ENCODE peak calls at places on chromosomes 7 and 10, in five cellular contexts. Z, X, I, A and J are unnamed samples. For H3K27me3, the result is how much of the 10 kb centered on the place peaks cover.

GRCh38 chr10:27742195-27742925 is 3.3 kb downstream of the MKX start:
- DNase-seq in X (peak), A (peak), Z (peak), I (peak), J (peak)

GRCh38 chr7:157176771-157177170 is 38.0 kb downstream of the UBE3C start:
- DNase-seq in X (no peak), Z (peak), A (no peak), I (no peak), J (no peak)

GRCh38 chr10:50554381-50554994 is 69.3 kb downstream of the SGMS1 start:
- DNase-seq in I (no peak), X (no peak), A (no peak), Z (no peak), J (no peak)

GRCh38 chr10:68601490-68602265 is 41.5 kb downstream of the TET1 start:
- DNase-seq in Z (no peak), I (no peak), A (no peak), X (no peak), J (no peak)

GRCh38 chr10:17352583-17352982 is 101.8 kb downstream of the ST8SIA6 start:
- DNase-seq in I (no peak), X (no peak), Z (no peak), A (no peak), J (no peak)

GRCh38 chr10:68139451-68140272 is 30.4 kb downstream of the MYPN start:
- DNase-seq in I (no peak), X (no peak), Z (no peak), A (no peak), J (no peak)

GRCh38 chr10:7243873-7244272 is 167.0 kb downstream of the SFMBT2 start:
- DNase-seq in X (no peak), A (no peak), Z (no peak), I (no peak), J (no peak)

GRCh38 chr7:92485267-92485892 is 7.6 kb upstream of the ERVW-1 start:
- DNase-seq in I (no peak), X (no peak), Z (peak), A (no peak), J (no peak)

GRCh38 chr7:101940830-101941229 is 123.4 kb downstream of the CUX1 start:
- DNase-seq in I (no peak), A (no peak), X (no peak), Z (no peak), J (no peak)

GRCh38 chr7:159152816-159153215 is 8.1 kb upstream of the VIPR2 start:
- DNase-seq in Z (no peak), A (no peak), X (no peak), I (no peak), J (no peak)

GRCh38 chr10:49187950-49188761 is at the start of gene TMEM273:
- DNase-seq in I (peak), A (peak), Z (peak), X (peak), J (peak)

GRCh38 chr7:21508538-21508937 is 34.3 kb upstream of the DNAH11 start:
- DNase-seq in A (no peak), X (no peak), Z (no peak), I (no peak), J (no peak)

GRCh38 chr10:923844-924523 is 7.5 kb downstream of the LARP4B start:
- DNase-seq in X (no peak), A (no peak), Z (no peak), I (no peak), J (no peak)

GRCh38 chr7:139321071-139321745 is 19.9 kb upstream of the FMC1 start:
- DNase-seq in Z (peak), X (no peak), I (no peak), A (no peak), J (no peak)

GRCh38 chr7:139825666-139826290 is 3.3 kb upstream of the TBXAS1 start:
- DNase-seq in I (no peak), A (no peak), X (no peak), Z (peak), J (no peak)

GRCh38 chr10:61620511-61620910 is 42.2 kb upstream of the CABCOCO1 start:
- DNase-seq in I (no peak), A (no peak), Z (no peak), X (no peak), J (no peak)

GRCh38 chr10:116469437-116469836 is 41.8 kb downstream of the PNLIPRP3 start:
- DNase-seq in A (no peak), I (no peak), Z (no peak), X (no peak), J (no peak)

GRCh38 chr7:79296553-79297320 is 156.7 kb downstream of the MAGI2 start:
- DNase-seq in A (no peak), X (no peak), I (no peak), Z (no peak), J (no peak)

GRCh38 chr10:44922021-44922420 is 10.9 kb downstream of the TMEM72 start:
- DNase-seq in A (no peak), X (no peak), Z (no peak), I (no peak), J (no peak)

GRCh38 chr10:123582084-123582989 is 83.8 kb upstream of the GPR26 start:
- DNase-seq in X (peak), Z (peak), A (peak), I (no peak), J (peak)

GRCh38 chr7:30285067-30285530 is 702 bp downstream of the ZNRF2 start:
- DNase-seq in A (peak), X (peak), Z (peak), I (peak), J (peak)
- H3K27ac ChIP-seq in A (peak), X (peak), Z (peak), I (peak), J (peak)

DNA sequence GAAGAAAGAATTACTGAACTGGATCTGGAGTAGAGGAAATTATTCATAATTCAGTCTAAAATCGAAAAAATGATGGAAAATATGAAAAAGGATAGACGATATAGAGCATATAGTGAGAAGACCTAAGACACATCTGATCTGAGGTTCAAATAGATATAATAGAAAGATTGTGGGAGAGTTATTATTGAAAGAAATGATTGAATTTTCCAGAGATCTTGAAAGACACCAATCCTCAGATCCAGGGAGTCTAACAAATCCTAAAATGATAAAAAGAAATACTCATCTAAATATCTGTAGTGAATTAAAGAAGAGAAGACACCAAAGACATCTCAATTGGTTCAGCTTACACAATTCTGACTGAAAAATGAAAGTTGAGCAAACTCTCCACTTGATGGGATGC is 12.9 kb downstream of the TCAF1 start:
- DNase-seq in X (no peak), Z (no peak), A (no peak), I (no peak), J (no peak)
- TF ChIP-seq CTCF in X (no peak), Z (no peak), A (no peak), I (no peak), J (no peak)

GRCh38 chr10:97179311-97179710 is 6.4 kb downstream of the SLIT1 start:
- DNase-seq in A (no peak), X (no peak), Z (no peak), I (no peak), J (no peak)
- H3K27me3 ChIP-seq in A (under half), X (under half), Z (under half), I (under half), J (under half)

GRCh38 chr7:2807846-2808772 is 36.0 kb downstream of the GNA12 start:
- DNase-seq in Z (no peak), A (no peak), X (no peak), I (peak), J (no peak)
- H3K27ac ChIP-seq in Z (no peak), A (no peak), X (no peak), I (no peak), J (no peak)

GRCh38 chr10:3046941-3047621 is 20.3 kb upstream of the PFKP start:
- DNase-seq in X (no peak), A (no peak), I (peak), Z (no peak), J (no peak)

GRCh38 chr10:3046210-3046779 is 21.1 kb upstream of the PFKP start:
- DNase-seq in A (no peak), X (no peak), I (no peak), Z (no peak), J (no peak)

GRCh38 chr10:3043512-3044368 is 23.6 kb upstream of the PFKP start:
- DNase-seq in I (no peak), Z (peak), A (peak), X (peak), J (peak)

GRCh38 chr10:3047622-3047995 is 19.7 kb upstream of the PFKP start:
- DNase-seq in Z (no peak), A (no peak), X (no peak), I (no peak), J (no peak)

DNA sequence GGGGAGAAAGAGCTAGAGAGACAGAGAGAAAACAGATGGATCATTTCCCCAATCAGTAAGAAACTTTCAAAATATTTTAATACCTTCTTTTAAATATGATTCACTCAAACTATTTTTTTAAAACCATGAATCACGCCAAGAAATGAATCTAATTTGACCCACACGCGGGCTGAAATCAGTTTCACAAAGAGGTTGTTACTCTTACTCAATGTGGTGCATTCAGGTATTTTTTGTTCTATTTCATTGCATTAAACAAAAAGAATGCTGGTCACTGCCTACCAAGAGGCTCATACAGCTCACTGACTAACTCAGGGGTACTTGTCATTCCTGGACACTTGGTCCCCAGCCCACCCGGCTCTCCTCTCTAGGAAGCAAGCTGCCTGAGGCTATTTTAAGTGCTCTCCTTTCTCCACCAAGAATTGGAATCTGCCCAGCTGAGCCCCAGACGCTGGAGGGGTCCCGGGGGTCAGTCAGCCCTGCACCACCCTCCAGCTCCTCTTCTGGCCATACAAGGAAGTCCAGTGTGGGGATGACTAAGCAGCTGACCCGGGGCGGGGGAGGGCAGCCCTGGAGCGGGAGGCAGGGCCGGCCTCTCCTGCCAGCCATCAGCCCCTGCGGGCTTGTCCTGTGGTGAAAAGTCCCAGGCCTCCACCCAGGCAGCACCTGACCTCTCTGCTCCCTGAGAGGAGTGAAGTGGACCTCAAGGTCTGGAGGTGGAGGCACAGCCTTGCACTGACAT is 21.7 kb upstream of the PFKP start:
- DNase-seq in I (peak), A (peak), X (peak), Z (peak), J (no peak)
- TF ChIP-seq CTCF in I (peak), A (no peak), X (no peak), Z (no peak), J (no peak)

DNA sequence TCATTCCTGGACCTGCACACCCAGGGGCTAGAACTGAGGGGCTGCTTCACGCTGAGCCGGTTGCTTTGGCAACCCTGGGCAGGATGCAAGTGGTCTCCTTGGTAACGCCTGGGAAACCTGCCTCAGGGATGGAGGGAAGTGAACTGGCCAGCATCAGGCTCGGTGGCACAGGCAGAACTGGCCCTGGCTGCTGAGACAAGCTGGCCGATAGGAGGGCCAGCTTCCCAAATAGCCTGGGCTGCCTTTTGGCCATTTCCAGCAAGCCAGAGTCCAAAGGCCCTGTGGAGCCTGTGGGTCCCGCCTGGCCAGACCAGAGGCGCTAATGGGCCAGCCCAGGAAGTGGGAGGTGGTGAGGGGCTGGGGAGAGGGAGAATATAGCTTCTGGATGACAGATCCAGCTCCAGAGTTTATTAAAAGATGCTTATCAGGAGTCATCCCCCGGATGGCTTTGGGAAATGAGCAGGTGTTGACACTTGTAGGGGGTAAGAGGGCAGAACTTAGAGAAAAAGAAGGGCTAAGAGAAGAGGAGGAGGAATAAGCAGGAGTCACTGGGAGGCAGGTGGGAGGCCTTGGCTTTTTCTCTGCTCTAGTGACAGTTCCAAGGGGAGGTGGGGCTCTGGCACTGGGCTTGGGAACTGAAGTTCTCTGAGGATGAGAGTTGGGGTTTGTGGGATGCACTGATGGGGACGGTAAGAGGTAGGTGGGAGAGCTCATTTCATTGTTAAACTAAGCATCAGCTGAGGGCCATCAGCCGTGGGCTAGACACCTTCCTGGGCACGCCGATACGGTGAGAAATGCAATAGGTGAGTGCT is 9.6 kb downstream of the NEURL1 start:
- DNase-seq in I (peak), Z (no peak), A (no peak), X (no peak), J (no peak)
- H3K27me3 ChIP-seq in I (under half), Z (under half), A (under half), X (under half), J (under half)

GRCh38 chr7:116955801-116956514 is 2.7 kb downstream of the ST7 start:
- DNase-seq in Z (no peak), A (no peak), X (peak), I (no peak), J (no peak)
- H3K27ac ChIP-seq in Z (no peak), A (peak), X (peak), I (peak), J (no peak)